ENCODE peak calls at places on chromosomes 3 and 15, in four cellular contexts. Y is HCT116, F is fibroblast of lung, C is GM23248. G is an unnamed sample. For H3K27me3, the result is how much of the 10 kb centered on the place peaks cover.

GRCh38 chr15:68271854-68272471 is 5.6 kb upstream of the FEM1B start:
- DNase-seq in Y (peak), F (peak), C (peak), G (peak)

GRCh38 chr3:132268956-132269355 is 48.3 kb upstream of the ACP3 start:
- DNase-seq in Y (peak), F (peak), C (peak), G (peak)

GRCh38 chr15:59185725-59186124 is 20.9 kb upstream of the LDHAL6B start:
- DNase-seq in Y (no peak), F (no peak), C (peak), G (no peak)

GRCh38 chr3:94869059-94869547 is 806.2 kb downstream of the NSUN3 start:
- DNase-seq in Y (no peak), F (no peak), C (no peak), G (no peak)

GRCh38 chr3:194472290-194472920 is 14.4 kb downstream of the ATP13A3 start:
- DNase-seq in Y (peak), F (peak), C (peak), G (peak)

GRCh38 chr15:23538657-23539056 is 26.8 kb upstream of the MKRN3 start:
- DNase-seq in Y (no peak), F (no peak), C (no peak), G (no peak)

GRCh38 chr3:128590948-128591347 is 59.7 kb downstream of the RPN1 start:
- DNase-seq in Y (no peak), F (no peak), C (no peak), G (no peak)

GRCh38 chr3:191523099-191523498 is 62.1 kb downstream of the PYDC2 start:
- DNase-seq in Y (no peak), F (no peak), C (no peak), G (no peak)

GRCh38 chr3:72658466-72659100 is 189.7 kb downstream of the SHQ1 start:
- DNase-seq in Y (no peak), F (no peak), C (no peak), G (no peak)

GRCh38 chr3:69194431-69195183 is 72.2 kb upstream of the LMOD3 start:
- DNase-seq in Y (no peak), F (no peak), C (no peak), G (no peak)

GRCh38 chr3:47250309-47251060 is 32.1 kb downstream of the KIF9 start:
- DNase-seq in Y (peak), F (no peak), C (peak), G (peak)

GRCh38 chr3:107117922-107118576 is 259.2 kb upstream of the CCDC54 start:
- DNase-seq in Y (peak), F (peak), C (peak), G (peak)

GRCh38 chr3:169458752-169459151 is 204.8 kb downstream of the MECOM start:
- DNase-seq in Y (no peak), F (no peak), C (no peak), G (no peak)

GRCh38 chr3:15629860-15630597 is 28.5 kb downstream of the BTD start:
- DNase-seq in Y (peak), F (peak), C (peak), G (peak)

GRCh38 chr3:191372122-191372521 is 41.8 kb upstream of the UTS2B start:
- DNase-seq in Y (no peak), F (no peak), C (no peak), G (no peak)

GRCh38 chr3:106341090-106341489 is 472.3 kb upstream of the CBLB start:
- DNase-seq in Y (no peak), F (no peak), C (peak), G (no peak)

GRCh38 chr15:66701422-66702034 is 508 bp upstream of the SMAD6 start:
- DNase-seq in Y (peak), F (peak), C (peak), G (peak)

GRCh38 chr3:187746059-187746453 is 788 bp upstream of the BCL6 start:
- DNase-seq in Y (no peak), F (no peak), C (peak), G (no peak)

GRCh38 chr15:81334768-81335447 is 11.0 kb upstream of the STARD5 start:
- DNase-seq in Y (no peak), F (peak), C (no peak), G (no peak)

GRCh38 chr3:41997702-41998551 is 36.0 kb upstream of the ULK4 start:
- DNase-seq in Y (no peak), F (no peak), C (no peak), G (no peak)

GRCh38 chr3:23202921-23203650 is at the start of gene UBE2E2:
- DNase-seq in Y (no peak), F (peak), C (peak), G (peak)

GRCh38 chr15:75112278-75112847 is 89.0 kb downstream of the PPCDC start:
- DNase-seq in Y (no peak), F (no peak), C (no peak), G (peak)

GRCh38 chr3:155382396-155383042 is 89.0 kb upstream of the STRIT1 start:
- DNase-seq in Y (peak), F (peak), C (peak), G (peak)

GRCh38 chr3:50212502-50212901 is 7.4 kb downstream of the SLC38A3 start:
- DNase-seq in Y (no peak), F (no peak), C (peak), G (no peak)

GRCh38 chr3:50211930-50212329 is 6.9 kb downstream of the SLC38A3 start:
- DNase-seq in Y (no peak), F (peak), C (peak), G (peak)

GRCh38 chr3:50213383-50213782 is 8.3 kb downstream of the SLC38A3 start:
- DNase-seq in Y (no peak), F (no peak), C (no peak), G (no peak)

GRCh38 chr3:50214824-50215223 is 9.8 kb downstream of the SLC38A3 start:
- DNase-seq in Y (no peak), F (no peak), C (no peak), G (no peak)

GRCh38 chr3:50212971-50213370 is 7.9 kb downstream of the SLC38A3 start:
- DNase-seq in Y (no peak), F (no peak), C (no peak), G (no peak)
- H3K27me3 ChIP-seq in Y (under half), F (under half), C (under half), G (under half)

GRCh38 chr3:119809249-119810017 is 27.5 kb downstream of the NR1I2 start:
- DNase-seq in Y (no peak), F (no peak), C (peak), G (no peak)
- H3K4me3 ChIP-seq in Y (no peak), F (peak), C (peak), G (no peak)

DNA sequence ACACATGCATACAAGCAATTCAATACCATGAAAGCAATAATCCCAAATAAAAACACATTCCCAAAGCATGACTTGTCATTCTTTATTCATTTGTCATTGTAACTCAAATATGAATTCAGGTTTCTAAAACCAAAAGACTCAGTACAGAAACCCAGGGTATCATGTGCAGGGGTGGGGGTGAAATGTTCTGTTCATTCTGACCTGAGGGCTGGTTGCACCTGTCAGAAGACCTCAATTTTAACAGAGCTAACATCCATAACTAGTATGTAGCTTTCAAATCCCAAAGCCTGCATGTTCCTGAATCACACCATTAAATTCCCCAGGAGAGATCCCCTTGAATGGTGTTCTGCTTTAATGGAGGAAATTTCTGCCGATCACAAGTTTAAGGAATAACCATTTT is 738.7 kb downstream of the MCTP2 start:
- DNase-seq in Y (no peak), F (no peak), C (no peak), G (no peak)
- H3K4me2 ChIP-seq in Y (no peak), F (no peak), C (no peak), G (no peak)

DNA sequence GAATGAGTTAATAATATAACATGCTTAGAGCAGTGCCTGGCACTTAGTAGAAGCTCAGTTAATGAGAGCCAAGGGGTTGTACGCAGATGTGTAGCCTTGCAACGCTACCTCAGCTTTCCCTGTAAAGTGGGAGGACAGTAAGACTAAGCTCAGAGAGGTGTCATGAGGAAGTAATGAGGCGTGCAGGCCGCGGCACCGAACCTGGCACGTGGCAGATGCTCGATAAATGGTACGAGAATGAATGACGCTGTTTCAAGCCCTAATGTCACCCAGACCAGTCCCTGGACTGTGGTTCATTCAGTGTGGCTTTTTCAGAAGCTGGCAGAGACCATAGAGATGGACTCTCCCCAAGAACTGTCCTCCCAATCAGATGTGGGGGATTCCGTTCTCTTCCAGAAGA is 21.2 kb downstream of the GRIP2 start:
- DNase-seq in Y (no peak), F (no peak), C (no peak), G (no peak)
- H3K27me3 ChIP-seq in Y (under half), F (under half), C (under half), G (under half)

DNA sequence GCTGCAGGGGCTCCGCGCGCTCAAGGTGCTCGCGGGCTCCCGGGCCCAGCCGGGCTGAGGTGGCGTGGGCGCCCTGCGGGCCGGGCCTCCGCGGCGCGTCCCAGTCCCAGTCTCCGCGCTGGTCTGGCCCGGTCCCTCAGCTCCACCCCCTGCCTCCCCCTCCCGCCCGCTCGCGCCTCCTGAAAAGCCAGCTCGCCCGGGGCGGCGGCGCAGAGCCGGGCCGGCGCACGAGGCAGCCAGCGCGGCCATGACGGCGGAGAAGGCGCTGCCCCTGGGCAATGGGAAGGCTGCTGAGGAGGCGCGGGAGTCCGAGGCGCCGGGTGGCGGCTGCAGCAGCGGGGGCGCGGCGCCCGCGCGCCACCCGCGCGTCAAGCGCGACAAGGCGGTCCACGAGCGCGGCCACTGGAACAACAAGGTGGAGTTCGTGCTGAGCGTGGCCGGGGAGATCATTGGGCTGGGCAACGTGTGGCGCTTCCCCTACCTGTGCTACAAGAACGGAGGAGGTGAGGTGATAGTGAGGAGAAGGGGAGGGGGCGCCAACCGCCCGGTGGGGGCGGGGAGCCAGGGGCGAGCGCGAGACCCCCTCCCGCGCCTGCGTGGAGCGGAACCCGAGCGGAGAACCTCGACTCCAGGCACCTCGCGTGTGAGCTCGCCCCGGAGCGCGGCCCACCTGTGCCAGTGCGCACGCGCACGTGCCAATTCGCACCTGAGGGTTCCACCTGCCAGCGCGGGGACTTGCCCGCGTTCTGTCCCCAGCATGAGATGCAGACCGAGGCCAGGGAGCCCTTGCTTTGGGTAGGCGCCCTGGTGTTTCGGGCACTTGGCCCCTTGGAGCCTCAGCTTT is at the start of gene SLC6A11:
- DNase-seq in Y (no peak), F (no peak), C (peak), G (no peak)
- H3K4me3 ChIP-seq in Y (no peak), F (no peak), C (no peak), G (no peak)

GRCh38 chr15:84834227-84834955 is 17.2 kb downstream of the ALPK3 start:
- DNase-seq in Y (no peak), F (no peak), C (no peak), G (no peak)

GRCh38 chr15:84835661-84836384 is 18.7 kb downstream of the ALPK3 start:
- DNase-seq in Y (no peak), F (no peak), C (no peak), G (no peak)

GRCh38 chr15:84834969-84835368 is 17.8 kb downstream of the ALPK3 start:
- DNase-seq in Y (no peak), F (no peak), C (no peak), G (no peak)

GRCh38 chr15:84832446-84833040 is 15.4 kb downstream of the ALPK3 start:
- DNase-seq in Y (no peak), F (no peak), C (no peak), G (no peak)

DNA sequence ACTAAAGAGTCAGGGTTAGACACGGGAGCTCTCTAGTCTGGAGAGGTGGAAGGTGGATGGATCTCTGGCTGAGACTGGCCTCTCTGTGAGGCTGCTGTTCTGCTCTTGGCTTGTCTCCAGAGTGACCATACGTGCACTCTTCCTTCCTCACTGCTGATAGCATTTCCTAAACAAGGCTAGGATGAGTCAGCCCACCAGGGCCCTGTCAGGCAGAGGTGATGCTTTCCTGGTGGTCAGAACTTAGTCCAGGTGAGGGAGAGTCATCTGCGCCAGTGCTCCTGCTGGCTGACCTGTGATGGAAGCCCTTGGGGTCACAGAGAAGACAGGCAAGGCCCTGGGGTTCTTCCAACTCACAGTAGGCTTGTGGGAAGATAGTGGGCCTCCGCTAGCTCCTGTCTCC is 16.3 kb downstream of the ALPK3 start:
- DNase-seq in Y (no peak), F (peak), C (peak), G (peak)
- H3K4me2 ChIP-seq in Y (peak), F (no peak), C (no peak), G (no peak)

G was measured in mesenchymal stem cell.